ENCODE peak calls at places on chromosome 20, in seven cellular contexts. M is iris pigment epithelial cell; H is ureter; S is naive thymus-derived CD4-positive, alpha-beta T cell; W is activated T-cell treated with anti-CD3 and anti-CD28 coated beads, Interleukin-2, amount 50 U/mL, for 24 hours; X is mucosa of gallbladder; Z is retinal pigment epithelial cell. N is an unnamed sample.

GRCh38 chr20:58839474-58839874 is 11.2 kb downstream of the GNAS-AS1 start:
- DNase-seq in M (peak; percentile 35), H (no peak), S (peak; percentile 51), W (peak; percentile 66), X (no peak), Z (no peak), N (no peak)

GRCh38 chr20:61940976-61941720 is 124.5 kb downstream of the TAF4 start:
- DNase-seq in M (no peak), H (no peak), S (no peak), W (no peak), X (no peak), Z (no peak), N (peak; percentile 15)

GRCh38 chr20:5608104-5608447 is 142.1 kb upstream of the SHLD1 start:
- DNase-seq in M (no peak), H (no peak), S (no peak), W (no peak), X (no peak), Z (no peak), N (no peak)

GRCh38 chr20:23826541-23827018 is at the start of gene CST2:
- DNase-seq in M (no peak), H (no peak), S (no peak), W (no peak), X (no peak), Z (no peak), N (no peak)

GRCh38 chr20:22909436-22909835 is 125.7 kb upstream of the SSTR4 start:
- DNase-seq in M (no peak), H (no peak), S (no peak), W (no peak), X (no peak), Z (no peak), N (no peak)

GRCh38 chr20:24497851-24498250 is 28.4 kb downstream of the SYNDIG1 start:
- DNase-seq in M (peak; percentile 43), H (peak; percentile 53), S (no peak), W (no peak), X (peak; percentile 25), Z (no peak), N (no peak)

GRCh38 chr20:37447688-37448087 is 73.4 kb upstream of the NNAT start:
- DNase-seq in M (no peak), H (no peak), S (no peak), W (no peak), X (no peak), Z (no peak), N (no peak)

GRCh38 chr20:23255658-23256385 is 94.8 kb upstream of the NXT1 start:
- DNase-seq in M (peak; percentile 55), H (no peak), S (no peak), W (no peak), X (no peak), Z (no peak), N (no peak)

GRCh38 chr20:10427060-10427692 is 6.8 kb downstream of the MKKS start:
- DNase-seq in M (peak; percentile 66), H (no peak), S (no peak), W (peak; percentile 55), X (peak; percentile 57), Z (peak; percentile 15), N (peak; percentile 67)

GRCh38 chr20:38123021-38123587 is 42.0 kb downstream of the TGM2 start:
- DNase-seq in M (peak; percentile 83), H (peak; percentile 45), S (no peak), W (no peak), X (peak; percentile 12), Z (no peak), N (peak; percentile 35)

GRCh38 chr20:4041748-4042411 is 26.5 kb upstream of the RNF24 start:
- DNase-seq in M (peak; percentile 93), H (peak; percentile 88), S (no peak), W (no peak), X (peak; percentile 87), Z (peak; percentile 93), N (peak; percentile 83)

GRCh38 chr20:37234254-37234581 is 27.4 kb downstream of the GHRH start:
- DNase-seq in M (no peak), H (no peak), S (no peak), W (no peak), X (no peak), Z (no peak), N (no peak)

GRCh38 chr20:57892471-57892870 is 182.7 kb upstream of the PMEPA1 start:
- DNase-seq in M (no peak), H (no peak), S (no peak), W (no peak), X (no peak), Z (no peak), N (no peak)

GRCh38 chr20:4011226-4011975 is 4.0 kb downstream of the RNF24 start:
- DNase-seq in M (no peak), H (no peak), S (no peak), W (no peak), X (no peak), Z (no peak), N (no peak)

GRCh38 chr20:36575066-36575743 is 1.8 kb downstream of the TGIF2 start:
- DNase-seq in M (peak; percentile 63), H (peak; percentile 65), S (no peak), W (no peak), X (peak; percentile 65), Z (no peak), N (peak; percentile 59)

GRCh38 chr20:41577129-41578009 is 40.8 kb downstream of the CHD6 start:
- DNase-seq in M (no peak), H (no peak), S (no peak), W (no peak), X (no peak), Z (no peak), N (no peak)

GRCh38 chr20:38369387-38369786 is 23.1 kb downstream of the LBP start:
- DNase-seq in M (peak; percentile 34), H (no peak), S (no peak), W (no peak), X (no peak), Z (no peak), N (no peak)

N was measured in lower lobe of right lung.